ENCODE peak calls at places on chromosomes 7 and 10, in six cellular contexts. E, T, V, K, G and C are unnamed samples.

GRCh38 chr7:116461500-116461899 is 38.0 kb upstream of the CAV2 start:
- DNase-seq in E (no peak), T (no peak), V (no peak), K (no peak), G (no peak), C (no peak)

GRCh38 chr10:6056411-6057135 is 5.6 kb downstream of the IL2RA start:
- DNase-seq in E (no peak), T (no peak), V (no peak), K (no peak), G (peak; percentile 27), C (no peak)

GRCh38 chr10:101481256-101481655 is 106.8 kb downstream of the POLL start:
- DNase-seq in E (no peak), T (no peak), V (no peak), K (no peak), G (no peak), C (no peak)

GRCh38 chr10:53601260-53601875 is 828.8 kb upstream of the MBL2 start:
- DNase-seq in E (peak; percentile 28), T (no peak), V (peak; percentile 52), K (no peak), G (no peak), C (peak; percentile 57)

GRCh38 chr10:119253433-119254174 is 46.2 kb downstream of the GRK5 start:
- DNase-seq in E (peak; percentile 96), T (no peak), V (no peak), K (peak; percentile 63), G (no peak), C (no peak)

GRCh38 chr7:122965306-122965705 is 30.2 kb downstream of the TAS2R16 start:
- DNase-seq in E (no peak), T (no peak), V (no peak), K (no peak), G (no peak), C (no peak)

GRCh38 chr10:128875955-128876354 is 591.1 kb upstream of the MGMT start:
- DNase-seq in E (no peak), T (no peak), V (no peak), K (peak; percentile 59), G (no peak), C (no peak)

GRCh38 chr7:70353310-70353947 is 755.2 kb downstream of the AUTS2 start:
- DNase-seq in E (no peak), T (no peak), V (no peak), K (peak; percentile 22), G (no peak), C (no peak)

GRCh38 chr10:63605568-63605967 is 84.4 kb downstream of the REEP3 start:
- DNase-seq in E (peak; percentile 41), T (no peak), V (peak; percentile 53), K (no peak), G (no peak), C (no peak)

GRCh38 chr10:119025336-119025735 is 4.2 kb upstream of the NANOS1 start:
- DNase-seq in E (peak; percentile 64), T (no peak), V (no peak), K (no peak), G (no peak), C (no peak)

GRCh38 chr10:9786576-9786975 is 1231.1 kb upstream of the CELF2 start:
- DNase-seq in E (peak; percentile 77), T (no peak), V (no peak), K (no peak), G (no peak), C (no peak)

GRCh38 chr7:122975341-122975740 is 20.2 kb downstream of the TAS2R16 start:
- DNase-seq in E (no peak), T (no peak), V (no peak), K (no peak), G (no peak), C (no peak)

GRCh38 chr10:98589007-98589406 is 142.3 kb upstream of the HPS1 start:
- DNase-seq in E (peak; percentile 19), T (no peak), V (no peak), K (no peak), G (no peak), C (no peak)

GRCh38 chr10:95513941-95514392 is 47.2 kb downstream of the SORBS1 start:
- DNase-seq in E (peak; percentile 10), T (no peak), V (peak; percentile 95), K (no peak), G (no peak), C (no peak)

GRCh38 chr10:43606323-43607198 is at the start of gene ZNF485:
- DNase-seq in E (peak; percentile 64), T (peak; percentile 36), V (peak; percentile 39), K (peak; percentile 19), G (peak; percentile 83), C (peak; percentile 78)

GRCh38 chr7:66183700-66184099 is 21.4 kb upstream of the TPST1 start:
- DNase-seq in E (peak; percentile 96), T (no peak), V (no peak), K (no peak), G (no peak), C (no peak)

GRCh38 chr7:79570904-79571303 is 117.4 kb upstream of the MAGI2 start:
- DNase-seq in E (no peak), T (no peak), V (no peak), K (no peak), G (no peak), C (no peak)

GRCh38 chr7:94440460-94441039 is 45.9 kb downstream of the COL1A2 start:
- DNase-seq in E (peak; percentile 20), T (no peak), V (no peak), K (no peak), G (no peak), C (no peak)

GRCh38 chr10:11581213-11581612 is 30.2 kb downstream of the USP6NL start:
- DNase-seq in E (peak; percentile 19), T (no peak), V (no peak), K (no peak), G (no peak), C (no peak)

GRCh38 chr10:124039432-124040086 is 53.8 kb downstream of the CHST15 start:
- DNase-seq in E (no peak), T (no peak), V (no peak), K (no peak), G (no peak), C (no peak)

GRCh38 chr7:36967387-36967786 is 243.1 kb upstream of the AOAH start:
- DNase-seq in E (peak; percentile 62), T (no peak), V (peak; percentile 71), K (peak; percentile 43), G (peak; percentile 81), C (peak; percentile 66)

GRCh38 chr10:58963101-58963534 is 213.3 kb upstream of the PHYHIPL start:
- DNase-seq in E (no peak), T (no peak), V (peak; percentile 70), K (no peak), G (peak; percentile 59), C (peak; percentile 46)

GRCh38 chr7:26910221-26910620 is 45.8 kb upstream of the SKAP2 start:
- DNase-seq in E (peak; percentile 36), T (no peak), V (no peak), K (no peak), G (peak; percentile 51), C (no peak)

GRCh38 chr7:45888185-45888992 is at the start of gene IGFBP1:
- DNase-seq in E (peak; percentile 25), T (no peak), V (no peak), K (no peak), G (peak; percentile 45), C (no peak)

GRCh38 chr7:114660007-114660406 is 245.4 kb downstream of the FOXP2 start:
- DNase-seq in E (no peak), T (no peak), V (no peak), K (no peak), G (no peak), C (no peak)

GRCh38 chr10:132563485-132564248 is 26.1 kb downstream of the INPP5A start:
- DNase-seq in E (no peak), T (no peak), V (no peak), K (no peak), G (peak; percentile 52), C (no peak)

GRCh38 chr10:3631709-3632330 is 153.2 kb downstream of the KLF6 start:
- DNase-seq in E (peak; percentile 37), T (no peak), V (no peak), K (no peak), G (no peak), C (no peak)